ENCODE peak calls at places on chromosomes 3 and 15, in four cellular contexts. Y, E, M and C are unnamed samples.

GRCh38 chr3:138348107-138348949 is at the start of gene MRAS:
- DNase-seq in Y (peak), E (no peak), M (peak), C (peak)

GRCh38 chr3:142355692-142356091 is 92.1 kb downstream of the XRN1 start:
- DNase-seq in Y (no peak), E (peak), M (no peak), C (peak)

GRCh38 chr15:36428102-36428845 is 151.2 kb upstream of the CDIN1 start:
- DNase-seq in Y (no peak), E (no peak), M (no peak), C (peak)

GRCh38 chr15:38254065-38254883 is 1.6 kb downstream of the SPRED1 start:
- DNase-seq in Y (peak), E (peak), M (no peak), C (no peak)

GRCh38 chr3:76997733-76998132 is 42.2 kb upstream of the ROBO2 start:
- DNase-seq in Y (no peak), E (no peak), M (no peak), C (no peak)

GRCh38 chr3:17195192-17195611 is 310.4 kb downstream of the PLCL2 start:
- DNase-seq in Y (peak), E (peak), M (peak), C (peak)

GRCh38 chr3:170909129-170909903 is 879 bp upstream of the EIF5A2 start:
- DNase-seq in Y (no peak), E (no peak), M (no peak), C (peak)

GRCh38 chr15:84981711-84982300 is at the start of gene PDE8A:
- DNase-seq in Y (no peak), E (peak), M (no peak), C (peak)

GRCh38 chr15:73628976-73629854 is 4.0 kb downstream of the NPTN start:
- DNase-seq in Y (no peak), E (no peak), M (no peak), C (peak)

GRCh38 chr15:92502930-92503329 is 109.2 kb downstream of the ST8SIA2 start:
- DNase-seq in Y (no peak), E (no peak), M (no peak), C (no peak)

GRCh38 chr3:195097331-195098255 is 173.4 kb downstream of the XXYLT1 start:
- DNase-seq in Y (no peak), E (peak), M (peak), C (peak)

GRCh38 chr3:550481-550880 is 353.9 kb downstream of the CHL1 start:
- DNase-seq in Y (no peak), E (no peak), M (no peak), C (no peak)

GRCh38 chr15:57237282-57237642 is 139.0 kb upstream of the CGNL1 start:
- DNase-seq in Y (no peak), E (no peak), M (no peak), C (no peak)

GRCh38 chr15:101502572-101503295 is 13.2 kb upstream of the PCSK6 start:
- DNase-seq in Y (no peak), E (no peak), M (no peak), C (no peak)

GRCh38 chr3:149815318-149815717 is 2.3 kb downstream of the RNF13 start:
- DNase-seq in Y (no peak), E (no peak), M (no peak), C (peak)

GRCh38 chr3:44914936-44915335 is 40.5 kb downstream of the TGM4 start:
- DNase-seq in Y (no peak), E (no peak), M (no peak), C (no peak)

GRCh38 chr3:123766195-123767019 is 117.7 kb downstream of the MYLK start:
- DNase-seq in Y (no peak), E (no peak), M (no peak), C (no peak)

GRCh38 chr3:185070491-185071335 is 82.1 kb downstream of the C3orf70 start:
- DNase-seq in Y (no peak), E (peak), M (no peak), C (no peak)

GRCh38 chr3:114442251-114442650 is 148.4 kb downstream of the TIGIT start:
- DNase-seq in Y (no peak), E (no peak), M (no peak), C (no peak)

GRCh38 chr15:69893863-69894262 is 203.9 kb downstream of the TLE3 start:
- DNase-seq in Y (peak), E (no peak), M (no peak), C (no peak)

GRCh38 chr3:10996345-10997050 is 4.0 kb downstream of the SLC6A1 start:
- DNase-seq in Y (peak), E (no peak), M (no peak), C (no peak)

GRCh38 chr3:143775401-143775970 is 72.8 kb downstream of the SLC9A9 start:
- DNase-seq in Y (no peak), E (peak), M (no peak), C (peak)

GRCh38 chr15:69790632-69791031 is 307.1 kb downstream of the TLE3 start:
- DNase-seq in Y (no peak), E (no peak), M (no peak), C (no peak)

GRCh38 chr15:59649603-59650002 is 7.7 kb downstream of the GTF2A2 start:
- DNase-seq in Y (no peak), E (no peak), M (no peak), C (no peak)

GRCh38 chr15:80789296-80789695 is 10.1 kb downstream of the CEMIP start:
- DNase-seq in Y (no peak), E (no peak), M (no peak), C (peak)

GRCh38 chr3:102083971-102084370 is 234.7 kb downstream of the NFKBIZ start:
- DNase-seq in Y (no peak), E (no peak), M (no peak), C (no peak)

GRCh38 chr15:66226736-66227135 is 26.8 kb downstream of the MEGF11 start:
- DNase-seq in Y (no peak), E (no peak), M (no peak), C (no peak)

GRCh38 chr15:25171111-25171811 is 216.5 kb downstream of the SNRPN start:
- DNase-seq in Y (no peak), E (no peak), M (peak), C (no peak)

GRCh38 chr3:3766140-3766539 is 33.1 kb upstream of the LRRN1 start:
- DNase-seq in Y (no peak), E (no peak), M (no peak), C (no peak)

GRCh38 chr15:47404877-47405276 is 312.4 kb upstream of the SEMA6D start:
- DNase-seq in Y (no peak), E (no peak), M (no peak), C (no peak)